ENCODE peak calls at places on chromosome 5, in eight cellular contexts. O is pancreas, T is fibroblast of lung, I is endothelial cell, H is esophagus squamous epithelium, Y is psoas muscle, L is glutamatergic neuron, K is left ventricle myocardium inferior. B is an unnamed sample.
A peak's percentile ranks its signal among the peaks of the same experiment; 100 is the strongest.

GRCh38 chr5:146076028-146076427 is 29.3 kb downstream of the PLAC8L1 start:
- DNase-seq in O (no peak), T (no peak), I (no peak), H (no peak), Y (no peak), L (no peak), K (no peak), B (no peak)

GRCh38 chr5:52181403-52181802 is 606.3 kb upstream of the ITGA1 start:
- DNase-seq in O (no peak), T (no peak), I (no peak), H (no peak), Y (no peak), L (no peak), K (no peak), B (no peak)

GRCh38 chr5:80408976-80409926 is 1.4 kb downstream of the ZFYVE16 start:
- DNase-seq in O (no peak), T (peak; percentile 38), I (no peak), H (no peak), Y (no peak), L (no peak), K (no peak), B (no peak)

GRCh38 chr5:141691867-141692532 is 10.0 kb upstream of the ARAP3 start:
- DNase-seq in O (peak; percentile 77), T (peak; percentile 64), I (peak; percentile 97), H (no peak), Y (peak; percentile 91), L (peak; percentile 95), K (peak; percentile 87), B (peak; percentile 96)

GRCh38 chr5:162384225-162384624 is 316.7 kb downstream of the GABRG2 start:
- DNase-seq in O (no peak), T (no peak), I (no peak), H (no peak), Y (no peak), L (no peak), K (no peak), B (no peak)

GRCh38 chr5:89071101-89071940 is 188.3 kb upstream of the MEF2C start:
- DNase-seq in O (no peak), T (no peak), I (no peak), H (no peak), Y (no peak), L (no peak), K (no peak), B (no peak)

GRCh38 chr5:59007460-59008063 is 424.7 kb downstream of the RAB3C start:
- DNase-seq in O (no peak), T (peak; percentile 66), I (no peak), H (no peak), Y (no peak), L (no peak), K (no peak), B (no peak)

GRCh38 chr5:9063615-9064245 is 482.1 kb downstream of the SEMA5A start:
- DNase-seq in O (no peak), T (peak; percentile 46), I (no peak), H (no peak), Y (no peak), L (no peak), K (no peak), B (no peak)

GRCh38 chr5:61162832-61163567 is 732 bp upstream of the SMIM15 start:
- DNase-seq in O (no peak), T (peak; percentile 35), I (no peak), H (no peak), Y (no peak), L (peak; percentile 28), K (no peak), B (no peak)

GRCh38 chr5:36607838-36608783 is 1.7 kb downstream of the SLC1A3 start:
- DNase-seq in O (no peak), T (peak; percentile 46), I (no peak), H (no peak), Y (no peak), L (no peak), K (no peak), B (no peak)

GRCh38 chr5:76679231-76679630 is 36.7 kb upstream of the F2R start:
- DNase-seq in O (no peak), T (peak; percentile 58), I (no peak), H (no peak), Y (no peak), L (no peak), K (peak; percentile 32), B (no peak)

GRCh38 chr5:67490543-67491321 is 294.1 kb upstream of the CD180 start:
- DNase-seq in O (no peak), T (no peak), I (no peak), H (no peak), Y (no peak), L (no peak), K (no peak), B (no peak)

GRCh38 chr5:110785356-110785755 is 46.5 kb downstream of the SLC25A46 start:
- DNase-seq in O (no peak), T (peak; percentile 50), I (no peak), H (no peak), Y (no peak), L (no peak), K (no peak), B (no peak)

GRCh38 chr5:138565100-138565821 is 9.9 kb downstream of the HSPA9 start:
- DNase-seq in O (no peak), T (no peak), I (no peak), H (no peak), Y (no peak), L (no peak), K (no peak), B (no peak)

GRCh38 chr5:80408475-80408875 is 611 bp downstream of the ZFYVE16 start:
- DNase-seq in O (peak; percentile 56), T (peak; percentile 44), I (peak; percentile 67), H (no peak), Y (peak; percentile 84), L (peak; percentile 84), K (peak; percentile 60), B (peak; percentile 68)

GRCh38 chr5:52657231-52657645 is 130.5 kb upstream of the ITGA1 start:
- DNase-seq in O (no peak), T (peak; percentile 73), I (no peak), H (no peak), Y (no peak), L (no peak), K (no peak), B (no peak)

GRCh38 chr5:55456216-55456895 is 78.4 kb downstream of the PLPP1 start:
- DNase-seq in O (no peak), T (peak; percentile 69), I (no peak), H (no peak), Y (no peak), L (no peak), K (no peak), B (no peak)

GRCh38 chr5:95331358-95331757 is 46.5 kb upstream of the MCTP1 start:
- DNase-seq in O (no peak), T (no peak), I (no peak), H (no peak), Y (no peak), L (no peak), K (no peak), B (no peak)

GRCh38 chr5:176996780-176997179 is 9.8 kb downstream of the UIMC1 start:
- DNase-seq in O (no peak), T (no peak), I (no peak), H (no peak), Y (no peak), L (no peak), K (no peak), B (no peak)

GRCh38 chr5:149932445-149933350 is 11.9 kb downstream of the PDE6A start:
- DNase-seq in O (no peak), T (no peak), I (peak; percentile 20), H (no peak), Y (peak; percentile 73), L (no peak), K (no peak), B (no peak)

DNA sequence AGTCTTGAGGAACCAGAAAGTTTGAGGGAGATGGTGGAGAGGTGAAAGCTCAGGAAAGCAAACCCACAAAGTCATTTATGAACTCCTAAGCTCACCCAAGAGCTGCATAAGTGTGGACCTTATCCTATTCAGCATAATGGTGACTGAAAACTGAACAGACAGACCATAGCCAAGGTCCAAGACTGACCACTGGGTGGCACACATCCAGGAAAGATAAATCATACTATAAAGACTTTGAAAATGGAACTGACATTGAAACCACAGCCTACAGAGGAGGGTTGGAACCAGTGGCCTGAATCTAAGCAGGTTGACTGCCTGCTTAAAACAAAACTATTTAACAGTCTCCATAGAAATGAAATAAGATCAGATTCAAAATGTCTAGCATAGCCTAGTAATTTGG is 121.1 kb upstream of the RGS7BP start:
- DNase-seq in O (no peak), T (peak; percentile 1), I (peak; percentile 45), H (no peak), Y (no peak), L (peak; percentile 48), K (no peak), B (peak; percentile 10)
- TF ChIP-seq CTCF in O (no peak), T (no peak), I (peak; percentile 59), H (no peak), Y (no peak), L (peak; percentile 65), K (peak; percentile 8), B (peak; percentile 59)

DNA sequence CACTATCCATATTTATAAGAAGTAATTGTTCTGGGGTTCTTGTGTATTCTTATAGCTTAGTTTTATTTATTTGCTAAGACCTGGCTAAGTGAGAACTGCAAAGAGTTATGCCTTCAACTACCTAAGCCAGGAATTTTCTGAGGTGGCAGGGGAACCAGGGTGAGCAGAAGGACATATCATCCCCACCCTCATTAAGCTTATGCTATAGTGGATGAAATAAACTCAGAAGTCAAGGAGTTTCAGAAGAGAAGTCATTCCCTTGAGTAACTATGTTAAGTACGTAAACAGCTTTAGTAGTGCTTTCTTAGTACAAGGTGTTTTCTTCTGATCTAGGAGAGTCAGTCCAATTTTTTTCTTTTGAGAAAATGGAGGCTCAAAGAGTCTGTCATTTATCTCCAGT is 41.7 kb downstream of the STK32A start:
- DNase-seq in O (no peak), T (no peak), I (no peak), H (no peak), Y (no peak), L (no peak), K (no peak), B (no peak)
- TF ChIP-seq CTCF in O (no peak), T (no peak), I (no peak), H (no peak), Y (no peak), L (no peak), K (no peak), B (no peak)

GRCh38 chr5:132905938-132906337 is 32.5 kb downstream of the LEAP2 start:
- DNase-seq in O (peak; percentile 38), T (peak; percentile 77), I (no peak), H (no peak), Y (no peak), L (no peak), K (no peak), B (no peak)
- TF ChIP-seq CTCF in O (no peak), T (no peak), I (peak; percentile 40), H (no peak), Y (peak; percentile 29), L (peak; percentile 44), K (peak; percentile 13), B (peak; percentile 33)

DNA sequence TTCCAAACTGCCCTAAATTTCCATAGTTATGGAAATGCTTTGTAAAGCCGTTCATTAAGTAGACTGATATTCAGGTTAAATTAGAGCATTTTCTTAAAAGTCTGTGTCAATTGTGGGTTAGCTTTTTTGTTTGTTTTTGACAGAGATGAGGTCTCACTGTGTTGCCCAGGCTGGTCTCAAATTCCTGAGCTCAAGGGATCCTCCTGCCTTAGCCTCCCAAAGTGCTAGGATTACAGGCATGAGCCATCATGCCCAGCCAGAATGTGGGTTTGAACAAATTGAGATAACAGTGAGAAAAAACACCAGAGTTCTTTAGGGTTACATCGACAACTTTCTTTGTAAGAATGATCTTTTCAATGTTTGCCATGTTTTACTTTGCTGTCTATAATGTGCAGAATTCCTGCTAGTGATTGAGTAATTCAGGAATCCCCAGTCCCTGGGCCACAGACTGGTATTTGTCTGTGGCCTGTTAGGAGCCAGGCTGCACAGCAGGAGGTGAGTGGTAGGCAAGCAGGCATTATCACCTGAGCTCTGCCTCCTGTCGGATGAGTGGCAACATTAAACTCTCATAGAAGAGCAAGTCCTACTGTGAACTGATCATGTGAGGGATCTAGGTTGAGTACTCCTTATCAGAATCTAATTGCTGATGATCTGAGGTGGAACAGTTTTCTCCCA is 80.5 kb downstream of the RAI14 start:
- DNase-seq in O (no peak), T (no peak), I (no peak), H (no peak), Y (no peak), L (no peak), K (no peak), B (no peak)
- TF ChIP-seq CTCF in O (no peak), T (no peak), I (no peak), H (no peak), Y (no peak), L (no peak), K (no peak), B (no peak)

B was measured in neural crest cell.